ENCODE peak calls at places on chromosomes 12 and 14, in ten cellular contexts. L is GM06990, D is right lobe of liver, X is BJ, T is nephron progenitor cell, Q is HFFc6, R is fibroblast of pulmonary artery, A is heart left ventricle, O is lower leg skin, V is AG09309. H is an unnamed sample.
A peak's percentile ranks its signal among the peaks of the same experiment; 100 is the strongest.

GRCh38 chr12:105862163-105862821 is 276.5 kb downstream of the NUAK1 start:
- DNase-seq in L (no peak), X (no peak), R (peak; percentile 76), V (no peak), T (no peak), Q (no peak), O (no peak), D (no peak), A (no peak), H (no peak)

GRCh38 chr12:133202493-133203343 is 21.4 kb downstream of the ZNF268 start:
- DNase-seq in O (no peak), L (no peak), Q (no peak), R (no peak), A (no peak), X (no peak), V (no peak), D (no peak), T (no peak), H (no peak)

GRCh38 chr12:42484996-42485395 is 104.5 kb downstream of the PRICKLE1 start:
- DNase-seq in T (no peak), Q (no peak), O (no peak), V (no peak), D (no peak), X (no peak), A (no peak), L (no peak), R (no peak), H (no peak)

GRCh38 chr14:77181603-77182437 is at the start of gene TMEM63C:
- DNase-seq in R (no peak), D (no peak), A (no peak), O (no peak), Q (no peak), X (no peak), L (peak; percentile 70), V (no peak), T (peak; percentile 83), H (peak; percentile 93)

GRCh38 chr14:96376093-96376492 is 12.8 kb downstream of the GSKIP start:
- DNase-seq in A (no peak), V (no peak), L (no peak), X (no peak), O (no peak), T (no peak), R (no peak), D (no peak), Q (no peak), H (no peak)

GRCh38 chr12:100266163-100266801 is 597 bp downstream of the DEPDC4 start:
- DNase-seq in L (no peak), A (no peak), V (no peak), Q (no peak), D (no peak), X (no peak), O (no peak), T (no peak), R (no peak), H (no peak)

GRCh38 chr14:31261859-31262739 is 54.5 kb upstream of the HECTD1 start:
- DNase-seq in A (peak; percentile 41), V (no peak), T (no peak), O (no peak), L (peak; percentile 23), Q (peak; percentile 77), R (peak; percentile 87), X (no peak), D (peak; percentile 86), H (no peak)

GRCh38 chr12:57564178-57564740 is 14.4 kb downstream of the KIF5A start:
- DNase-seq in O (no peak), Q (no peak), X (no peak), A (no peak), R (no peak), V (no peak), L (no peak), D (no peak), T (no peak), H (no peak)

DNA sequence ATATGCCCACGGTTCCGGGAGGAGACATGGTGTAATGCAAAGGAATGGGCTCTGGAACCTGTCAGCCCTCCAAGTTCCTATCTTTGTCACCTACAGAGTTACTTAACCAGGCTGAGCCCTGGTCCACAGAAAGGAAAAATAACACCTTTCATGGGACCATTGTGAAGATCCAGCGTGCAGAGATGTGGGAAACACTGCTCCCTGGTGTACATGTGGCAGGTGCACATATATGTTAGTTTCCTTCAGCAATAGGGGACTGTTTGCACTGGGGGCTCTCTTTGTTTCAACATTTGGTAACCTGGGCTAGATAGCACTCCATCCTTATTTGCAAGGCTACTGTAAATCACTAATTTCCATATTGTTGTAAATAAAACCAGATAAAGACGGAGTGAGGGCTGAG is 72.3 kb downstream of the ANO2 start:
- DNase-seq in L (no peak), Q (peak; percentile 14), T (peak; percentile 11), V (no peak), D (no peak), A (no peak), R (no peak), X (no peak), O (no peak), H (no peak)
- TF ChIP-seq CTCF in L (peak; percentile 25), Q (peak; percentile 71), T (peak; percentile 41), V (peak; percentile 68), D (no peak), A (peak; percentile 9), R (no peak), X (peak; percentile 55), O (no peak), H (peak; percentile 48)

DNA sequence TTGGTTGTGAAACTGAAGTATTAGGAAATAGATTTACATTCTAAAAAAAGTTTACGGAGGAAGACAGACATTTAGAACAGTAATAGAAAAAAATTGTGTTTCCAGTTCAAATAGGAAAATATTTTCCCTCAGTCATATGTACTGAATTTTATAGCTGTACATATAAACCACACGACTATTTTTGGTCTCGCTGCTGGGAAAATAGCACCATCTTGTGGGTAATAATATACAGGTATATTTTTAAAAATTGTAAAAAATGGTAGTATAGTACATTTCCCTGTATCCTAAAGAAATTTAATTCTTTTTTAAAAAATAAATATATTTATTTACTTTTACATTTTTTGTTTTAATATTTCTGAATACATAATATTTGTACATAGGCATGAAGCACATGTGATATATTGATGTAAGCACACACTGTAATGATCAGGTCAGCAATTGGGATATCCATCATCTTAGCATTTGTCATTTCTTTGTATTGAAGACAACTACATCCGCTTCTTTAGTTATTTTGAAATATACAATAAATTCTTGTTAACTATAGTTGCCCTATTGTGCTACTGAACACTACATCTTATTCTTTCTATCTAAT is 168.6 kb downstream of the ALX1 start:
- DNase-seq in V (no peak), A (no peak), O (no peak), R (peak; percentile 45), D (no peak), Q (no peak), T (no peak), X (no peak), L (no peak), H (no peak)
- TF ChIP-seq CTCF in V (peak; percentile 38), A (no peak), O (no peak), R (peak; percentile 44), D (peak; percentile 18), Q (peak; percentile 72), T (peak; percentile 42), X (peak; percentile 31), L (peak; percentile 24), H (peak; percentile 82)

GRCh38 chr12:31603546-31604009 is 12.6 kb upstream of the DENND5B start:
- DNase-seq in O (no peak), R (no peak), X (no peak), Q (no peak), T (no peak), D (no peak), V (no peak), L (peak; percentile 67), A (no peak), H (no peak)

GRCh38 chr12:31599053-31599452 is 8.1 kb upstream of the DENND5B start:
- DNase-seq in T (no peak), V (no peak), R (no peak), Q (no peak), L (peak; percentile 35), O (no peak), D (no peak), X (no peak), A (no peak), H (no peak)

GRCh38 chr12:31597066-31597465 is 6.1 kb upstream of the DENND5B start:
- DNase-seq in T (no peak), X (no peak), V (no peak), A (no peak), R (no peak), D (no peak), O (no peak), L (no peak), Q (no peak), H (no peak)

GRCh38 chr12:31600764-31601163 is 9.8 kb upstream of the DENND5B start:
- DNase-seq in O (no peak), V (no peak), A (no peak), L (no peak), X (no peak), R (peak; percentile 14), Q (no peak), T (no peak), D (no peak), H (no peak)

DNA sequence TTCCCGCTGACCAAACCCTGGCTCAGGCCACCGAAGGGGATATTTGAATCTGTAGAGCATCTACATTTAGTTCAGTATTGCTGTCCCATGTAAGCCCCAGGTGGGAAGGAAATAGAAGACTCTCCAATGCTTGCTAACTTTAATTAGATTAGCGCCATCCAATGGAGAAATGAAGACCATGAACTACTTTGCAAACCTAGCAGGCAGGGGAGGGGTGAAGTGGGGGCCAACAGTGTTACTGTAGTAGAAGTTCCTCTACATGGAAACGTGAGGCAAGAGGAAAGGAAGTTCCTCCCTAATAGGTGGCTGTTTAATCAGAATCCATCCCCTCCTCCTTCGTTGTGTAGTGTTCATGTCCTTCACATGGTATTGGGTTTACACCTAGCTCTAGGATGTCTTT is 9.3 kb upstream of the DENND5B start:
- DNase-seq in V (no peak), D (no peak), R (no peak), T (no peak), X (no peak), L (no peak), Q (no peak), A (no peak), O (no peak), H (no peak)
- TF ChIP-seq CTCF in V (no peak), D (no peak), R (no peak), T (no peak), X (no peak), L (no peak), Q (no peak), A (no peak), O (no peak), H (no peak)

GRCh38 chr14:58638231-58639205 is 756 bp downstream of the DACT1 start:
- DNase-seq in R (peak; percentile 38), Q (peak; percentile 7), T (peak; percentile 32), D (no peak), O (no peak), V (no peak), L (peak; percentile 44), A (peak; percentile 36), X (no peak), H (no peak)

GRCh38 chr14:58640959-58641358 is 3.2 kb downstream of the DACT1 start:
- DNase-seq in T (no peak), L (no peak), V (no peak), A (no peak), D (no peak), R (no peak), O (no peak), Q (no peak), X (no peak), H (no peak)

GRCh38 chr14:58643366-58643765 is 5.6 kb downstream of the DACT1 start:
- DNase-seq in L (no peak), X (no peak), T (no peak), O (no peak), R (no peak), V (no peak), A (no peak), D (no peak), Q (no peak), H (no peak)

GRCh38 chr14:58639842-58640484 is 2.2 kb downstream of the DACT1 start:
- DNase-seq in T (peak; percentile 52), Q (peak; percentile 84), X (peak; percentile 66), V (peak; percentile 91), A (peak; percentile 47), D (no peak), L (no peak), R (peak; percentile 92), O (no peak), H (no peak)

DNA sequence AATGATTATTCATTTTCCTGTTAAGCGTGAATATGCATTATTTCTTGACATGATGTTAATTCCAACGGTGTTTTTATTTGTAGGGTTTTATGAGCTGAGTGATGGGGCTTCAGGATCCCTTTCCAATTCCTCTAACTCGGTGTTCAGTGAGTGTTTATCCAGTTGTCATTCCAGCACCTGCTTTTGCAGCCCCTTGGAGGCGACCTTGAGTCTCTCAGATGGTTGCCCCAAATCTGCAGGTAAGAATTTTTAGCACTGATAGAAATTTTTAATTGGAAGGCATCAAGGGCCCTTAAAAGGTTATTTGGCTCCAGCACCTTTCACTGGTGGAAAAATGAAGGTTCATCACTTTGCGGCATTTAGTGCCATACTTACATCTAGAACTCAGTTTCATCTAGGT is 3.7 kb downstream of the DACT1 start:
- DNase-seq in T (no peak), L (no peak), V (no peak), O (no peak), X (no peak), D (no peak), A (no peak), Q (no peak), R (no peak), H (no peak)
- TF ChIP-seq CTCF in T (no peak), L (peak; percentile 36), V (peak; percentile 18), O (no peak), X (no peak), D (no peak), A (no peak), Q (peak; percentile 59), R (peak; percentile 14), H (peak; percentile 28)